ENCODE peak calls at places on chromosomes 1 and 21, in ten cellular contexts. M, B, F, E, A, P, T, W, Q and H are unnamed samples.

GRCh38 chr1:230621290-230622022 is 20.8 kb upstream of the COG2 start:
- DNase-seq in M (no peak), B (no peak), F (no peak), E (no peak), A (no peak), P (no peak), T (no peak), W (no peak), Q (no peak), H (no peak)

GRCh38 chr21:29753216-29753615 is 186.6 kb downstream of the GRIK1 start:
- DNase-seq in M (no peak), B (no peak), F (no peak), E (no peak), A (no peak), P (no peak), T (no peak), W (no peak), Q (no peak), H (no peak)

GRCh38 chr1:7960165-7960564 is 1.3 kb upstream of the PARK7 start:
- DNase-seq in M (no peak), B (peak), F (no peak), E (no peak), A (no peak), P (no peak), T (no peak), W (no peak), Q (no peak), H (no peak)

GRCh38 chr1:106080608-106081325 is 975.7 kb upstream of the PRMT6 start:
- DNase-seq in M (no peak), B (no peak), F (no peak), E (no peak), A (no peak), P (peak), T (no peak), W (no peak), Q (no peak), H (no peak)

GRCh38 chr1:84300991-84301758 is at the start of gene SAMD13:
- DNase-seq in M (peak), B (peak), F (peak), E (peak), A (peak), P (no peak), T (peak), W (no peak), Q (peak), H (peak)

GRCh38 chr1:61887076-61887867 is 145.0 kb downstream of the PATJ start:
- DNase-seq in M (no peak), B (no peak), F (no peak), E (no peak), A (no peak), P (no peak), T (no peak), W (no peak), Q (no peak), H (no peak)

GRCh38 chr21:38434913-38435533 is 63.3 kb downstream of the ERG start:
- DNase-seq in M (no peak), B (no peak), F (no peak), E (no peak), A (peak), P (no peak), T (no peak), W (no peak), Q (no peak), H (no peak)

GRCh38 chr1:209103135-209103534 is 480.4 kb upstream of the CAMK1G start:
- DNase-seq in M (peak), B (no peak), F (no peak), E (no peak), A (no peak), P (no peak), T (no peak), W (no peak), Q (no peak), H (no peak)

GRCh38 chr21:32826317-32827167 is 55.0 kb upstream of the PAXBP1 start:
- DNase-seq in M (peak), B (peak), F (peak), E (no peak), A (peak), P (peak), T (peak), W (peak), Q (peak), H (peak)

GRCh38 chr1:198943484-198943883 is 304.6 kb downstream of the PTPRC start:
- DNase-seq in M (no peak), B (no peak), F (no peak), E (no peak), A (no peak), P (no peak), T (no peak), W (no peak), Q (no peak), H (no peak)
- TF ChIP-seq POLR2AphosphoS5 in M (no peak), B (no peak), F (no peak), E (no peak), A (no peak), P (no peak), T (no peak), W (no peak), Q (no peak), H (no peak)

GRCh38 chr1:241998412-241998921 is 431 bp downstream of the MAP1LC3C start:
- DNase-seq in M (no peak), B (peak), F (peak), E (peak), A (peak), P (peak), T (peak), W (peak), Q (peak), H (no peak)
- TF ChIP-seq POLR2AphosphoS5 in M (no peak), B (no peak), F (no peak), E (no peak), A (no peak), P (no peak), T (peak), W (no peak), Q (no peak), H (no peak)

GRCh38 chr1:2232255-2232915 is 4.3 kb downstream of the SKI start:
- DNase-seq in M (no peak), B (no peak), F (no peak), E (no peak), A (no peak), P (no peak), T (no peak), W (no peak), Q (no peak), H (no peak)
- TF ChIP-seq POLR2AphosphoS5 in M (no peak), B (no peak), F (no peak), E (no peak), A (no peak), P (no peak), T (no peak), W (no peak), Q (no peak), H (no peak)

GRCh38 chr1:45620588-45621500 is 3.0 kb downstream of the CCDC17 start:
- DNase-seq in M (no peak), B (no peak), F (no peak), E (no peak), A (no peak), P (no peak), T (no peak), W (peak), Q (no peak), H (no peak)
- TF ChIP-seq POLR2AphosphoS5 in M (no peak), B (no peak), F (no peak), E (no peak), A (peak), P (no peak), T (no peak), W (peak), Q (no peak), H (no peak)

DNA sequence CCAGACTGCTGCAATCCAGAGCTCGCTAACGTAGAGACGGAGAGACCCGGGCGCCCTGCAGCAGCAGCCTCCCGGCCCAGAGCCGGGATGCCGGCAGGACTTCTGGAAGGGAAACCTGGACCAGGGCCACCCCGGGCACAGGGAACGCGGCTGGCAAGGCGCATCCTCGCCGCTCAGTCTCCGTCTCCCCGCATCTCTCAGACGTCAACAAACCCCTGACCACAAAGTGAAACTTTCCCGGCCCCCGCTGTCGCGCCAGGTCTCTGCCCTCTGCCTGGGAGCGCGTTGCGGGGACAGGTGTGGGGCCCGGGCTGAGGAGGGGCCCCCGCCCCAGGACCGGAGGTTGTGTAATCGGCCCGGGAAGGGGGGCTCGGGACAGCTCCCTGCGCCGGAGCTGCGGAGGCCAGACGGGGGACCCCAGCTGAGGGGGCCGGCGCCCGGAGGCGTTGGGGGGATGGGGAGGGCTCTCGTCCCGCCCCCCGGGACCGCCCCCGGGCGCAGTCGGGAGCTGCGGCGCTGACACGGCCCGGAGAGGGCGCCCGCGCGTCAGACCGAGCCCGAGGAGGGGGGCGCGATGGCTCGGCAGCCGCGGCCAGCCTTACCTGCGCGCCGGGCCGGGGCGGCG is 116.6 kb upstream of the HIVEP3 start:
- DNase-seq in M (no peak), B (no peak), F (no peak), E (peak), A (peak), P (peak), T (peak), W (peak), Q (no peak), H (no peak)
- TF ChIP-seq POLR2AphosphoS5 in M (no peak), B (no peak), F (no peak), E (no peak), A (no peak), P (no peak), T (no peak), W (no peak), Q (no peak), H (no peak)

DNA sequence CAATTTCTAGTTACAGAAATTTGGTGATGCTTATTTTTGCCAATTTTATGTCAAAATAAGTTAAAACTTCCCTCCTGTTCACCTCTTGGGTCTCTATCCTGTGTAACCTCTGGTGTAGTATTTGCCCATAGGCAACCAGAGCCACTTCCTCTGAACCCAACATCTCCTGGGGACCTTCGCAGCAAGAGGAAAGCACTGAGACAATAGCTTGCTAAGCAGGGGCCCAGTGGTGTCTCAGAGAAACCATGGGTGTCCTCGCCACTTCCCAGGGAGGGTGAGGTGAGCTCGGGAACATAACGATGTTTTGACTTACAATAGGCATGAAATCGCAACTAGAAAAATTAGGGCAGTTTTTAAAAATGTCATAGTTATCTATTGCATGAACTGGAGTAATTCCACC is 56.4 kb upstream of the SCCPDH start:
- DNase-seq in M (no peak), B (no peak), F (no peak), E (no peak), A (no peak), P (no peak), T (no peak), W (no peak), Q (no peak), H (no peak)
- TF ChIP-seq POLR2AphosphoS5 in M (no peak), B (no peak), F (no peak), E (no peak), A (no peak), P (no peak), T (no peak), W (no peak), Q (no peak), H (no peak)

DNA sequence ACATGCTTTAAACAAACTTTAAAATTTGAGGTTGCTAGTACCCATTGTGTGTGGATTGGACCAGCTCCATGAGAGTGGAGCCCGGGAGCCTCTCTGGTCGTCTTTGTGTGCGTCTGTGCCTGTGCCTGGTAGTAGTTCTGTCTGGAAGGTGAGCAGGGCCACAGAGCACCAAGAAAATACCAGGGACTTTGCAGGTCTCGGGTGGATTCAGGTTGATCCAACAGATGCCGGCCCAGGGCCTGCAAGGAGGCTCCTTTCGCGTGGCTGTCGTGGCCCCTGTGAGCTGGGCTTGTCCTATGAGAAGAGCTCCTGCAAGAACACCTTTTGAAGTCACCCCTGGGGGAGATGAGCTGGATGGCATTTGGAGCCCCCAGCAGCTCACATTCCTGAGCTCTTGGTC is 28.3 kb downstream of the COL18A1 start:
- DNase-seq in M (no peak), B (no peak), F (no peak), E (no peak), A (no peak), P (no peak), T (no peak), W (no peak), Q (no peak), H (no peak)
- TF ChIP-seq POLR2AphosphoS5 in M (no peak), B (no peak), F (no peak), E (no peak), A (no peak), P (no peak), T (no peak), W (no peak), Q (no peak), H (no peak)

DNA sequence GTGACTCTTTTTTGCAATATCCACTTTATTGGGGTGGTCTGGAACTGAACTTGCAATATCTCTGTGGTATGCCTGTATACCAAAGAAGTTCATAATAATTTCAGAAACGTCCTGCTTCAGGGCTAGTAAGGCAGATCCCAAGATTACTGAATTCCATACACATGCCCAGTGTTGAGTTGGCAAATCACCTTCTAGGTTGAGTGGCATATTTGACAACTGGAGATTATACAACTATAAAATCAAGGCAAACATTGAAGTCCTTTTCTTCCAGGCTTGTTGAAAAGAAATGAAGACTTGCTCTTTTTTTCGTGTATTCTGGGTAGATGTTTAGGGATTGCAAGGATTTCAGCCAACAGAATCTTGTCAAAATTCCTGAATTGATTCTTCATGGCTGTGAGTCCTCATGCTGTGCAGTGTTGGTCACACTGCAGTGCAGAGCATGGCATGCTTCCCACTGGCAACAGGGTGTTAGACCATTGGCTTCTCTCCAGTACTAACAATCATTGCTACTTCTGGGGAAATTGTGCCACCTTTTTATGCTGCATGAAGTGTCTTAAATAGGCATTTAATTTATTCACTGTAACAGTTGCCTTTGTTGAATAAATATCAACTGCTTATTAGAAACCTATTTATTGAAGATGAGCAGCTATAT is 367.1 kb upstream of the ADGRL4 start:
- DNase-seq in M (no peak), B (no peak), F (no peak), E (peak), A (peak), P (no peak), T (no peak), W (no peak), Q (no peak), H (no peak)
- TF ChIP-seq POLR2AphosphoS5 in M (no peak), B (no peak), F (no peak), E (no peak), A (no peak), P (no peak), T (no peak), W (no peak), Q (no peak), H (no peak)

GRCh38 chr1:214155987-214156567 is 124.9 kb upstream of the SMYD2 start:
- DNase-seq in M (no peak), B (no peak), F (no peak), E (no peak), A (no peak), P (no peak), T (no peak), W (no peak), Q (no peak), H (no peak)
- TF ChIP-seq POLR2AphosphoS5 in M (no peak), B (no peak), F (no peak), E (no peak), A (no peak), P (no peak), T (no peak), W (no peak), Q (no peak), H (no peak)